ENCODE peak calls at places on chromosomes 16 and 17, in eight cellular contexts. A is activated T-helper 1 cell treated with anti-CD3 and anti-CD28 coated beads, Interleukin-12 subunit alpha, Interleukin-12 subunit beta, Interleukin-2, Interleukin-4 antibody, amounts not matched to agents 30 ng/mL and 10 ng/mL and 1 ng/mL, durations not matched to agents 14 hours and 24 hours and 36 hours; M is GM13976; H is T-helper 1 cell; R is 8988T; V is testis; S is pons; D is stimulated activated CD8-positive, alpha-beta memory T cell treated with anti-CD3 and anti-CD28 coated beads, Interleukin-4, amount 100 ng/mL, for 48 hours. N is an unnamed sample.

GRCh38 chr17:78821961-78822360 is 18.7 kb downstream of the USP36 start:
- DNase-seq in A (no peak), M (no peak), H (no peak), R (no peak), V (no peak), S (no peak), D (no peak), N (no peak)

GRCh38 chr17:49244839-49245238 is 14.3 kb upstream of the PHOSPHO1 start:
- DNase-seq in A (no peak), M (no peak), H (no peak), R (no peak), V (no peak), S (no peak), D (no peak), N (no peak)

GRCh38 chr17:59366040-59366757 is 34.7 kb downstream of the YPEL2 start:
- DNase-seq in A (no peak), M (no peak), H (no peak), R (no peak), V (no peak), S (no peak), D (no peak), N (no peak)

GRCh38 chr17:75188614-75189013 is 5.9 kb upstream of the SUMO2 start:
- DNase-seq in A (no peak), M (no peak), H (no peak), R (no peak), V (no peak), S (no peak), D (no peak), N (no peak)

GRCh38 chr17:34764716-34765115 is 185.3 kb downstream of the TMEM132E start:
- DNase-seq in A (no peak), M (no peak), H (no peak), R (no peak), V (no peak), S (no peak), D (no peak), N (no peak)

GRCh38 chr17:40374965-40375498 is 10.5 kb upstream of the GJD3 start:
- DNase-seq in A (no peak), M (no peak), H (no peak), R (no peak), V (peak), S (no peak), D (no peak), N (no peak)

GRCh38 chr17:29103341-29103740 is 60.4 kb downstream of the PIPOX start:
- DNase-seq in A (no peak), M (no peak), H (no peak), R (peak), V (no peak), S (no peak), D (no peak), N (no peak)

GRCh38 chr17:80259642-80260535 is 763 bp upstream of the RNF213 start:
- DNase-seq in A (peak), M (peak), H (peak), R (peak), V (peak), S (peak), D (peak), N (peak)

GRCh38 chr17:51840688-51841087 is 317.8 kb downstream of the CA10 start:
- DNase-seq in A (no peak), M (no peak), H (no peak), R (no peak), V (no peak), S (no peak), D (no peak), N (no peak)

GRCh38 chr17:53655591-53655990 is 167.1 kb upstream of the KIF2B start:
- DNase-seq in A (no peak), M (no peak), H (no peak), R (no peak), V (no peak), S (no peak), D (no peak), N (no peak)

GRCh38 chr17:80760501-80760900 is 215.9 kb downstream of the RPTOR start:
- DNase-seq in A (no peak), M (no peak), H (no peak), R (no peak), V (no peak), S (no peak), D (no peak), N (no peak)

GRCh38 chr16:78281115-78281514 is 181.7 kb downstream of the WWOX start:
- DNase-seq in A (no peak), M (no peak), H (no peak), R (no peak), V (no peak), S (no peak), D (no peak), N (no peak)

GRCh38 chr16:68284847-68285246 is 20.5 kb downstream of the SLC7A6 start:
- DNase-seq in A (no peak), M (peak), H (no peak), R (no peak), V (no peak), S (peak), D (no peak), N (no peak)

GRCh38 chr16:12474794-12475410 is 328.8 kb downstream of the CPPED1 start:
- DNase-seq in A (no peak), M (no peak), H (no peak), R (no peak), V (no peak), S (no peak), D (no peak), N (no peak)

GRCh38 chr17:72900542-72900941 is 191.9 kb downstream of the SLC39A11 start:
- DNase-seq in A (no peak), M (no peak), H (no peak), R (no peak), V (no peak), S (no peak), D (no peak), N (no peak)

GRCh38 chr17:7858487-7858832 is 657 bp downstream of the CYB5D1 start:
- DNase-seq in A (no peak), M (no peak), H (no peak), R (no peak), V (peak), S (no peak), D (peak), N (peak)

GRCh38 chr17:42566215-42566872 is 556 bp upstream of the MLX start:
- DNase-seq in A (no peak), M (no peak), H (no peak), R (no peak), V (no peak), S (no peak), D (no peak), N (no peak)

GRCh38 chr16:66872927-66873684 is 7.2 kb upstream of the PDP2 start:
- DNase-seq in A (peak), M (peak), H (peak), R (peak), V (peak), S (peak), D (peak), N (peak)

GRCh38 chr16:87499189-87499486 is 6.3 kb upstream of the ZCCHC14 start:
- DNase-seq in A (no peak), M (no peak), H (no peak), R (no peak), V (no peak), S (no peak), D (no peak), N (no peak)

GRCh38 chr16:57349212-57350031 is 9.2 kb upstream of the CCL22 start:
- DNase-seq in A (no peak), M (peak), H (no peak), R (no peak), V (no peak), S (peak), D (peak), N (peak)

GRCh38 chr16:20056436-20056835 is 17.3 kb downstream of the GPR139 start:
- DNase-seq in A (no peak), M (no peak), H (no peak), R (no peak), V (no peak), S (no peak), D (no peak), N (no peak)

N was measured in upper lobe of left lung.